ENCODE peak calls at places on chromosomes 11 and 22, in eight cellular contexts. N is A549, P is LoVo, H is ACHN, B is GM23248, U is activated T-cell treated with anti-CD3 and anti-CD28 coated beads for 1 hour, F is T-helper 1 cell, R is G401. O is an unnamed sample.

GRCh38 chr11:23688835-23689234 is 808.0 kb upstream of the LUZP2 start:
- DNase-seq in N (peak), P (peak), H (no peak), B (peak), U (no peak), F (no peak), R (no peak), O (no peak)

GRCh38 chr11:43419460-43419859 is 60.7 kb downstream of the TTC17 start:
- DNase-seq in N (peak), P (peak), H (peak), B (peak), U (no peak), F (no peak), R (peak), O (peak)

GRCh38 chr22:27408068-27408467 is 393.5 kb downstream of the MN1 start:
- DNase-seq in N (no peak), P (no peak), H (no peak), B (no peak), U (no peak), F (no peak), R (no peak), O (no peak)

GRCh38 chr11:41479179-41479578 is 19.7 kb upstream of the LRRC4C start:
- DNase-seq in N (no peak), P (no peak), H (no peak), B (no peak), U (no peak), F (no peak), R (no peak), O (no peak)

GRCh38 chr11:61699737-61700160 is 19.6 kb downstream of the DAGLA start:
- DNase-seq in N (no peak), P (no peak), H (peak), B (no peak), U (no peak), F (no peak), R (no peak), O (no peak)

GRCh38 chr11:113828186-113828585 is 47.2 kb downstream of the USP28 start:
- DNase-seq in N (no peak), P (no peak), H (no peak), B (no peak), U (no peak), F (no peak), R (peak), O (peak)

GRCh38 chr11:94031625-94032024 is 10.5 kb downstream of the HEPHL1 start:
- DNase-seq in N (no peak), P (no peak), H (no peak), B (peak), U (no peak), F (no peak), R (no peak), O (no peak)

GRCh38 chr11:103257360-103257759 is 148.1 kb downstream of the DYNC2H1 start:
- DNase-seq in N (peak), P (peak), H (peak), B (peak), U (no peak), F (no peak), R (peak), O (peak)

GRCh38 chr11:76629853-76630599 is 40.5 kb downstream of the LRRC32 start:
- DNase-seq in N (no peak), P (no peak), H (no peak), B (peak), U (no peak), F (no peak), R (no peak), O (no peak)

GRCh38 chr11:113373306-113373705 is 14.3 kb upstream of the ANKK1 start:
- DNase-seq in N (no peak), P (no peak), H (no peak), B (peak), U (no peak), F (no peak), R (no peak), O (no peak)

GRCh38 chr11:34719303-34719848 is 98.5 kb downstream of the EHF start:
- DNase-seq in N (no peak), P (no peak), H (no peak), B (no peak), U (no peak), F (no peak), R (no peak), O (no peak)

GRCh38 chr22:49838771-49839717 is 11.4 kb upstream of the BRD1 start:
- DNase-seq in N (no peak), P (no peak), H (no peak), B (no peak), U (peak), F (peak), R (no peak), O (no peak)

GRCh38 chr22:49882519-49883293 is 29.1 kb downstream of the ZBED4 start:
- DNase-seq in N (no peak), P (no peak), H (no peak), B (no peak), U (no peak), F (no peak), R (peak), O (peak)

GRCh38 chr11:109564241-109564640 is 142.3 kb downstream of the C11orf87 start:
- DNase-seq in N (no peak), P (no peak), H (no peak), B (no peak), U (no peak), F (no peak), R (no peak), O (no peak)

GRCh38 chr22:24247011-24247507 is 2.2 kb upstream of the GGT5 start:
- DNase-seq in N (no peak), P (no peak), H (no peak), B (peak), U (no peak), F (no peak), R (no peak), O (no peak)

GRCh38 chr22:50683086-50683993 is 10.7 kb downstream of the SHANK3 start:
- DNase-seq in N (no peak), P (no peak), H (no peak), B (no peak), U (no peak), F (peak), R (no peak), O (no peak)

GRCh38 chr22:20434264-20434751 is 3.3 kb downstream of the SCARF2 start:
- DNase-seq in N (no peak), P (no peak), H (no peak), B (no peak), U (no peak), F (no peak), R (no peak), O (no peak)

GRCh38 chr22:38943181-38943580 is 14.2 kb upstream of the APOBEC3A start:
- DNase-seq in N (no peak), P (no peak), H (no peak), B (no peak), U (no peak), F (no peak), R (no peak), O (no peak)

GRCh38 chr11:63916837-63917684 is at the start of gene RCOR2:
- DNase-seq in N (peak), P (peak), H (peak), B (peak), U (peak), F (peak), R (peak), O (peak)

GRCh38 chr22:36435516-36436415 is 45.7 kb downstream of the TXN2 start:
- DNase-seq in N (no peak), P (no peak), H (no peak), B (no peak), U (peak), F (peak), R (no peak), O (no peak)

GRCh38 chr22:24157783-24158170 is 23.5 kb upstream of the SUSD2 start:
- DNase-seq in N (no peak), P (no peak), H (no peak), B (peak), U (no peak), F (no peak), R (peak), O (peak)

GRCh38 chr22:24503137-24503850 is 8.2 kb downstream of the UPB1 start:
- DNase-seq in N (peak), P (peak), H (peak), B (peak), U (peak), F (peak), R (no peak), O (no peak)

GRCh38 chr11:37712246-37712645 is 1114.2 kb upstream of the RAG2 start:
- DNase-seq in N (no peak), P (no peak), H (peak), B (no peak), U (no peak), F (no peak), R (no peak), O (no peak)

GRCh38 chr22:45818130-45819085 is 146.8 kb downstream of the ATXN10 start:
- DNase-seq in N (no peak), P (no peak), H (no peak), B (no peak), U (no peak), F (no peak), R (peak), O (peak)

GRCh38 chr22:43996981-43997265 is 27.2 kb upstream of the PARVB start:
- DNase-seq in N (no peak), P (no peak), H (no peak), B (no peak), U (no peak), F (no peak), R (no peak), O (no peak)

GRCh38 chr11:28481673-28482480 is 373.7 kb downstream of the METTL15 start:
- DNase-seq in N (no peak), P (no peak), H (no peak), B (no peak), U (no peak), F (no peak), R (no peak), O (no peak)

GRCh38 chr11:45178890-45179663 is 32.6 kb downstream of the PRDM11 start:
- DNase-seq in N (peak), P (no peak), H (no peak), B (peak), U (no peak), F (no peak), R (no peak), O (no peak)

GRCh38 chr22:46574993-46575914 is 37.8 kb upstream of the CELSR1 start:
- DNase-seq in N (peak), P (peak), H (no peak), B (no peak), U (no peak), F (no peak), R (no peak), O (no peak)

GRCh38 chr11:110908401-110909106 is 196.3 kb upstream of the ARHGAP20 start:
- DNase-seq in N (peak), P (no peak), H (peak), B (peak), U (no peak), F (no peak), R (no peak), O (no peak)

GRCh38 chr22:32904044-32904443 is 102.5 kb downstream of the TIMP3 start:
- DNase-seq in N (peak), P (no peak), H (peak), B (peak), U (no peak), F (no peak), R (peak), O (no peak)

GRCh38 chr22:44033689-44034088 is 9.6 kb downstream of the PARVB start:
- DNase-seq in N (no peak), P (no peak), H (no peak), B (no peak), U (no peak), F (no peak), R (no peak), O (no peak)

GRCh38 chr22:29716814-29717213 is 3.0 kb upstream of the CABP7 start:
- DNase-seq in N (peak), P (peak), H (peak), B (peak), U (no peak), F (no peak), R (no peak), O (no peak)

GRCh38 chr11:114233755-114234154 is 62.4 kb upstream of the NNMT start:
- DNase-seq in N (no peak), P (no peak), H (no peak), B (no peak), U (no peak), F (no peak), R (no peak), O (no peak)

GRCh38 chr11:71930556-71931244 is 1.9 kb downstream of the RNF121 start:
- DNase-seq in N (no peak), P (no peak), H (no peak), B (no peak), U (no peak), F (no peak), R (no peak), O (no peak)